ENCODE peak calls at places on chromosome 11, in seven cellular contexts. One of them, this sample, is unnamed.

GRCh38 chr11:6096417-6096816 is 11.1 kb upstream of the OR56B4 start:
- DNase-seq in WTC11: no peak
- DNase-seq in K562: no peak
- DNase-seq in spleen: no peak
- DNase-seq in AG09309: no peak
- DNase-seq in AG04450: no peak
- DNase-seq in upper lobe of right lung: no peak
- DNase-seq in this sample: no peak

GRCh38 chr11:128496249-128496648 is 91.1 kb downstream of the ETS1 start:
- DNase-seq in upper lobe of right lung: no peak
- DNase-seq in WTC11: no peak
- DNase-seq in AG04450: no peak
- DNase-seq in AG09309: no peak
- DNase-seq in spleen: no peak
- DNase-seq in K562: no peak
- DNase-seq in this sample: no peak

GRCh38 chr11:106088896-106089295 is 11.4 kb downstream of the AASDHPPT start:
- DNase-seq in K562: no peak
- DNase-seq in AG09309: no peak
- DNase-seq in upper lobe of right lung: no peak
- DNase-seq in spleen: no peak
- DNase-seq in AG04450: no peak
- DNase-seq in WTC11: no peak
- DNase-seq in this sample: no peak

GRCh38 chr11:110318638-110319404 is 22.4 kb upstream of the RDX start:
- DNase-seq in K562: no peak
- DNase-seq in upper lobe of right lung: no peak
- DNase-seq in AG04450: no peak
- DNase-seq in AG09309: no peak
- DNase-seq in spleen: no peak
- DNase-seq in WTC11: no peak
- DNase-seq in this sample: no peak

GRCh38 chr11:17655682-17656081 is 63.7 kb upstream of the MYOD1 start:
- DNase-seq in upper lobe of right lung: no peak
- DNase-seq in spleen: no peak
- DNase-seq in K562: no peak
- DNase-seq in WTC11: no peak
- DNase-seq in AG09309: no peak
- DNase-seq in AG04450: no peak
- DNase-seq in this sample: no peak

GRCh38 chr11:42651654-42652053 is 660.1 kb upstream of the API5 start:
- DNase-seq in spleen: no peak
- DNase-seq in AG09309: no peak
- DNase-seq in upper lobe of right lung: no peak
- DNase-seq in WTC11: no peak
- DNase-seq in AG04450: no peak
- DNase-seq in K562: no peak
- DNase-seq in this sample: no peak

GRCh38 chr11:108973402-108974119 is 308.7 kb downstream of the DDX10 start:
- DNase-seq in K562: no peak
- DNase-seq in spleen: no peak
- DNase-seq in AG09309: peak
- DNase-seq in upper lobe of right lung: no peak
- DNase-seq in AG04450: peak
- DNase-seq in WTC11: no peak
- DNase-seq in this sample: no peak

GRCh38 chr11:8207080-8208000 is 38.5 kb upstream of the RIC3 start:
- DNase-seq in AG09309: no peak
- DNase-seq in WTC11: no peak
- DNase-seq in upper lobe of right lung: no peak
- DNase-seq in AG04450: no peak
- DNase-seq in spleen: no peak
- DNase-seq in K562: no peak
- DNase-seq in this sample: no peak

GRCh38 chr11:75474240-75474639 is 41.2 kb upstream of the KLHL35 start:
- DNase-seq in K562: no peak
- DNase-seq in AG04450: no peak
- DNase-seq in AG09309: no peak
- DNase-seq in WTC11: no peak
- DNase-seq in upper lobe of right lung: no peak
- DNase-seq in spleen: peak
- DNase-seq in this sample: no peak

GRCh38 chr11:115298613-115299012 is 205.6 kb downstream of the CADM1 start:
- DNase-seq in AG04450: no peak
- DNase-seq in upper lobe of right lung: no peak
- DNase-seq in spleen: no peak
- DNase-seq in AG09309: no peak
- DNase-seq in WTC11: no peak
- DNase-seq in K562: no peak
- DNase-seq in this sample: no peak

GRCh38 chr11:47348859-47349258 is 3.6 kb downstream of the MYBPC3 start:
- DNase-seq in AG09309: no peak
- DNase-seq in upper lobe of right lung: no peak
- DNase-seq in WTC11: peak
- DNase-seq in AG04450: no peak
- DNase-seq in spleen: no peak
- DNase-seq in K562: peak
- DNase-seq in this sample: no peak

GRCh38 chr11:115965754-115966504 is 461.7 kb upstream of the CADM1 start:
- DNase-seq in upper lobe of right lung: peak
- DNase-seq in WTC11: no peak
- DNase-seq in K562: no peak
- DNase-seq in AG09309: no peak
- DNase-seq in AG04450: no peak
- DNase-seq in spleen: no peak
- DNase-seq in this sample: no peak

GRCh38 chr11:130490682-130491449 is 42.4 kb downstream of the ADAMTS15 start:
- DNase-seq in upper lobe of right lung: no peak
- DNase-seq in K562: no peak
- DNase-seq in AG04450: no peak
- DNase-seq in AG09309: no peak
- DNase-seq in WTC11: no peak
- DNase-seq in spleen: no peak
- DNase-seq in this sample: no peak

DNA sequence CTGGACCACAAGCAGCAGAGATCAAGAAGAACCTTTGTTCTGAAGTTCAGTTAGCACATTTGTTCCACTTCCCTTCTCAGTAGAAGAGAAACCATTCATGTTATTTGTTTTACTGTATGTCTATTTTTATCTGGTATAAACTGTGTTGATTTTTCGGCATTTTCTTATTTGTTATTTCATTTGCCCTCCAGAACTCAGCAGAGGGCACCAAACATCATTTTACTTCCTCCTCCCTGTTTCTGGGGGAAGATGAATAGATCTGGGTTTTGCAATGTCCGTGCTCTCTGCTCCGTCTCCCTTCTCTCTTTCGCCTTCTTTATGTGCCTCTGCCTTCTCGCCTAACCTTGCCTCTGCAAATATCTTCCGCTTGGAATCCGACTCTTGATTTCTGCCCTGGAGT is 366.9 kb downstream of the NTM start:
- DNase-seq in AG09309: no peak
- DNase-seq in K562: no peak
- DNase-seq in AG04450: no peak
- DNase-seq in spleen: no peak
- DNase-seq in WTC11: no peak
- DNase-seq in upper lobe of right lung: no peak
- DNase-seq in this sample: no peak
- TF ChIP-seq CTCF in AG09309: peak
- TF ChIP-seq CTCF in K562: no peak
- TF ChIP-seq CTCF in AG04450: no peak
- TF ChIP-seq CTCF in spleen: no peak
- TF ChIP-seq CTCF in WTC11: no peak
- TF ChIP-seq CTCF in upper lobe of right lung: no peak
- TF ChIP-seq CTCF in this sample: no peak

DNA sequence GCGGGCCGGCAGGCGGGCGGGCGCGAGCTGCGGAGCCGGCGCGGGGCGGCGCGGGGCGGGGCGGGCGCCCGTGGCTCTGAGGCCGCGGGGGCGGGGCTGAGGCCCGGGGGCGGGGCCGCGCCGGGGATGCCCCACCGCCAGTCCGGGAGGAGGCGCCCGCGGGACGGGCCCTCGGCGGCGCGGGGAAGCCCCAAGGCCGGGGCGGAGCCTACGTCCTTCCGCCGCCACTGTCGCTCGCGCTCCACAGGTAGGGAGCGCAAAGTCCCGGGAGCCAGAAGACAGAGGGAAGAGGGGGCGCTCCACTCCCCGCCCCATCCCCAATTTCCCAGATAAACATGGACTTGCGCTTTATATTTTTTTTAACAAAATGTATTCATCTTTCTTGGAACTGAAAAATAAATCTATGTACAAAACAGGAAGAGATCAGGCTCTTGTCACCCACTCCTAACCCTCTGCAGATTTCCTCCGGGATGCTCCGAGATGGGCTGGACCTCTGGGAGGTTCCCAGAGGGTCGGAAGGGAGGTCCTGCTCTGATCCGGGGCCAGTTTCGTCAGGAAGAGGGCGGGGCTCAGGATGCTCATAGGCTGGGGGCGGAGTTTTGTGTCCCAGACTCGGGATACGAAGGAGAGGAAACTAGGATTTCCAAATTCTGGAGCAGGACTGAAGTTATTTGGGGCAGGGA is at the start of gene MAP4K2:
- DNase-seq in upper lobe of right lung: peak
- DNase-seq in AG09309: peak
- DNase-seq in WTC11: peak
- DNase-seq in spleen: peak
- DNase-seq in AG04450: peak
- DNase-seq in K562: peak
- DNase-seq in this sample: peak
- TF ChIP-seq CTCF in upper lobe of right lung: peak
- TF ChIP-seq CTCF in AG09309: no peak
- TF ChIP-seq CTCF in WTC11: no peak
- TF ChIP-seq CTCF in spleen: no peak
- TF ChIP-seq CTCF in AG04450: peak
- TF ChIP-seq CTCF in K562: peak
- TF ChIP-seq CTCF in this sample: peak

GRCh38 chr11:86955111-86955673 is at the start of gene FZD4:
- DNase-seq in WTC11: peak
- DNase-seq in AG04450: peak
- DNase-seq in upper lobe of right lung: peak
- DNase-seq in AG09309: peak
- DNase-seq in spleen: peak
- DNase-seq in K562: peak
- DNase-seq in this sample: peak

GRCh38 chr11:86952933-86953637 is 2.1 kb downstream of the FZD4 start:
- DNase-seq in AG04450: no peak
- DNase-seq in AG09309: no peak
- DNase-seq in WTC11: no peak
- DNase-seq in spleen: no peak
- DNase-seq in upper lobe of right lung: no peak
- DNase-seq in K562: no peak
- DNase-seq in this sample: no peak

GRCh38 chr11:86954288-86955110 is 696 bp downstream of the FZD4 start:
- DNase-seq in spleen: no peak
- DNase-seq in AG04450: no peak
- DNase-seq in WTC11: peak
- DNase-seq in upper lobe of right lung: peak
- DNase-seq in K562: peak
- DNase-seq in AG09309: no peak
- DNase-seq in this sample: no peak

GRCh38 chr11:86958259-86958658 is 3.1 kb upstream of the FZD4 start:
- DNase-seq in WTC11: no peak
- DNase-seq in spleen: no peak
- DNase-seq in upper lobe of right lung: no peak
- DNase-seq in AG04450: no peak
- DNase-seq in AG09309: no peak
- DNase-seq in K562: no peak
- DNase-seq in this sample: no peak

GRCh38 chr11:86955674-86956522 is 703 bp upstream of the FZD4 start:
- DNase-seq in AG04450: no peak
- DNase-seq in upper lobe of right lung: peak
- DNase-seq in spleen: peak
- DNase-seq in WTC11: peak
- DNase-seq in AG09309: no peak
- DNase-seq in K562: peak
- DNase-seq in this sample: peak
- TF ChIP-seq CTCF in AG04450: peak
- TF ChIP-seq CTCF in upper lobe of right lung: no peak
- TF ChIP-seq CTCF in spleen: peak
- TF ChIP-seq CTCF in WTC11: no peak
- TF ChIP-seq CTCF in AG09309: no peak
- TF ChIP-seq CTCF in K562: peak
- TF ChIP-seq CTCF in this sample: peak

GRCh38 chr11:55357560-55358184 is 10.1 kb upstream of the OR4A15 start:
- DNase-seq in K562: peak
- DNase-seq in AG09309: no peak
- DNase-seq in WTC11: no peak
- DNase-seq in spleen: no peak
- DNase-seq in upper lobe of right lung: no peak
- DNase-seq in AG04450: no peak
- DNase-seq in this sample: no peak
- TF ChIP-seq CTCF in K562: peak
- TF ChIP-seq CTCF in AG09309: no peak
- TF ChIP-seq CTCF in WTC11: no peak
- TF ChIP-seq CTCF in spleen: no peak
- TF ChIP-seq CTCF in upper lobe of right lung: no peak
- TF ChIP-seq CTCF in AG04450: no peak
- TF ChIP-seq CTCF in this sample: no peak

GRCh38 chr11:81159900-81160299 is 1573.8 kb downstream of the FAM181B start:
- DNase-seq in upper lobe of right lung: no peak
- DNase-seq in spleen: no peak
- DNase-seq in K562: no peak
- DNase-seq in AG09309: no peak
- DNase-seq in WTC11: no peak
- DNase-seq in AG04450: no peak
- DNase-seq in this sample: no peak

GRCh38 chr11:81165164-81165563 is 1568.5 kb downstream of the FAM181B start:
- DNase-seq in upper lobe of right lung: no peak
- DNase-seq in K562: no peak
- DNase-seq in AG09309: no peak
- DNase-seq in AG04450: no peak
- DNase-seq in WTC11: no peak
- DNase-seq in spleen: no peak
- DNase-seq in this sample: no peak
- TF ChIP-seq CTCF in upper lobe of right lung: no peak
- TF ChIP-seq CTCF in K562: no peak
- TF ChIP-seq CTCF in AG09309: no peak
- TF ChIP-seq CTCF in AG04450: no peak
- TF ChIP-seq CTCF in WTC11: no peak
- TF ChIP-seq CTCF in spleen: no peak
- TF ChIP-seq CTCF in this sample: no peak

This sample was measured in RWPE2.